ENCODE peak calls at places on chromosomes 16 and 17, in five cellular contexts. X is neural progenitor cell, I is pancreas, B is SJSA1, M is kidney. Q is an unnamed sample.

GRCh38 chr16:23400387-23400930 is 52.5 kb downstream of the COG7 start:
- DNase-seq in X (no peak), I (no peak), B (no peak), M (peak; percentile 8), Q (no peak)

GRCh38 chr16:81626181-81626674 is 152.9 kb upstream of the PLCG2 start:
- DNase-seq in X (no peak), I (no peak), B (no peak), M (no peak), Q (no peak)

GRCh38 chr16:19696961-19697360 is 21.1 kb downstream of the KNOP1 start:
- DNase-seq in X (no peak), I (no peak), B (no peak), M (no peak), Q (no peak)

GRCh38 chr16:740459-740763 is 386 bp downstream of the CIAO3 start:
- DNase-seq in X (peak; percentile 35), I (peak; percentile 83), B (no peak), M (no peak), Q (no peak)

GRCh38 chr16:71311553-71312158 is 22.5 kb upstream of the CMTR2 start:
- DNase-seq in X (peak; percentile 87), I (no peak), B (no peak), M (no peak), Q (no peak)

GRCh38 chr16:35173295-35173694 is 1713.9 kb downstream of the TP53TG3F start:
- DNase-seq in X (no peak), I (peak; percentile 45), B (no peak), M (peak; percentile 43), Q (no peak)

GRCh38 chr16:68373528-68374250 is 62.9 kb downstream of the PRMT7 start:
- DNase-seq in X (no peak), I (no peak), B (no peak), M (peak; percentile 53), Q (no peak)

GRCh38 chr16:86044881-86045600 is 146.1 kb downstream of the IRF8 start:
- DNase-seq in X (no peak), I (no peak), B (no peak), M (peak; percentile 60), Q (peak; percentile 45)

GRCh38 chr16:82260212-82260795 is 90.3 kb upstream of the MPHOSPH6 start:
- DNase-seq in X (no peak), I (no peak), B (no peak), M (no peak), Q (no peak)

GRCh38 chr17:7217113-7217987 is 2.3 kb downstream of the DLG4 start:
- DNase-seq in X (peak; percentile 81), I (peak; percentile 74), B (no peak), M (peak; percentile 87), Q (no peak)

GRCh38 chr16:89476811-89477261 is 13.5 kb downstream of the ANKRD11 start:
- DNase-seq in X (no peak), I (no peak), B (no peak), M (no peak), Q (no peak)

GRCh38 chr16:78665373-78665772 is 565.9 kb downstream of the WWOX start:
- DNase-seq in X (no peak), I (no peak), B (peak; percentile 62), M (no peak), Q (no peak)

GRCh38 chr16:53826658-53827057 is 122.7 kb downstream of the FTO start:
- DNase-seq in X (no peak), I (no peak), B (no peak), M (no peak), Q (no peak)

GRCh38 chr16:54054237-54054780 is 232.3 kb downstream of the IRX3 start:
- DNase-seq in X (peak; percentile 58), I (no peak), B (no peak), M (no peak), Q (no peak)

GRCh38 chr17:40726919-40727318 is 23.4 kb upstream of the KRT24 start:
- DNase-seq in X (peak; percentile 18), I (no peak), B (no peak), M (no peak), Q (no peak)

GRCh38 chr17:67578058-67578457 is 139.7 kb upstream of the NOL11 start:
- DNase-seq in X (peak; percentile 11), I (no peak), B (no peak), M (no peak), Q (no peak)

GRCh38 chr17:47400333-47400732 is 76.6 kb downstream of the EFCAB13 start:
- DNase-seq in X (no peak), I (no peak), B (no peak), M (no peak), Q (no peak)

GRCh38 chr16:81279375-81279774 is 35.4 kb upstream of the GAN start:
- DNase-seq in X (no peak), I (no peak), B (no peak), M (no peak), Q (no peak)

GRCh38 chr17:80853076-80853475 is 138.6 kb upstream of the CHMP6 start:
- DNase-seq in X (no peak), I (no peak), B (no peak), M (peak; percentile 34), Q (no peak)

GRCh38 chr17:38871247-38871991 is 1.6 kb downstream of the LASP1 start:
- DNase-seq in X (peak; percentile 17), I (peak; percentile 86), B (peak; percentile 76), M (no peak), Q (peak; percentile 95)

GRCh38 chr16:3536271-3536671 is 35.5 kb downstream of the CLUAP1 start:
- DNase-seq in X (no peak), I (no peak), B (no peak), M (no peak), Q (no peak)

GRCh38 chr16:69508033-69508432 is 57.7 kb upstream of the NFAT5 start:
- DNase-seq in X (no peak), I (no peak), B (no peak), M (no peak), Q (no peak)

GRCh38 chr16:66944054-66944441 is 8.7 kb downstream of the CES2 start:
- DNase-seq in X (no peak), I (no peak), B (no peak), M (no peak), Q (no peak)

GRCh38 chr17:82019905-82020873 is 2.5 kb downstream of the CENPX start:
- DNase-seq in X (peak; percentile 87), I (no peak), B (peak; percentile 81), M (no peak), Q (peak; percentile 76)

GRCh38 chr16:57349212-57350031 is 9.2 kb upstream of the CCL22 start:
- DNase-seq in X (no peak), I (no peak), B (peak; percentile 19), M (no peak), Q (no peak)

GRCh38 chr17:80328620-80329380 is 68.1 kb downstream of the RNF213 start:
- DNase-seq in X (no peak), I (peak; percentile 17), B (no peak), M (peak; percentile 63), Q (no peak)

GRCh38 chr17:29615492-29616299 is 7.0 kb downstream of the CORO6 start:
- DNase-seq in X (peak; percentile 94), I (peak; percentile 89), B (no peak), M (peak; percentile 94), Q (peak; percentile 88)

GRCh38 chr17:29616300-29617048 is 6.2 kb downstream of the CORO6 start:
- DNase-seq in X (no peak), I (peak; percentile 75), B (no peak), M (no peak), Q (no peak)

GRCh38 chr17:29613856-29614255 is 8.9 kb downstream of the CORO6 start:
- DNase-seq in X (no peak), I (no peak), B (no peak), M (no peak), Q (no peak)

GRCh38 chr17:29614345-29615047 is 8.2 kb downstream of the CORO6 start:
- DNase-seq in X (peak; percentile 62), I (peak; percentile 56), B (no peak), M (no peak), Q (no peak)

DNA sequence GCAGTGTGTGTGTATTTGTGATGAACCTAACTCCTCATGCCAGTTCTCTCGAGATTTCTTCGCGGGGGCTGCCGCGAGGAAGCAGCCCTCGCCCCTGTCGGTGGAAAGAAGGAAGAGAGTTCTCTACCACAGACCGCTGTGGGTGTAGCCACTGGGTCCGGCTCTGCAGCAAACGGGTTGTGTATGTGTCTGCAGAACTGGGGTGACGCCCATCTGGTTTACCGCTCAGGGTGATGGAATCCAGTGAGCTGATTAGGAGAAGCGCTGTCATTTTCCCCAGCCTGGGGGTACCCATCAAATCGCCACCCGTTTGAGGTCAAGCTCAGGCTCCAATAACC is 7.7 kb downstream of the CORO6 start:
- DNase-seq in X (peak; percentile 37), I (peak; percentile 58), B (no peak), M (no peak), Q (peak; percentile 56)
- H3K4me3 ChIP-seq in X (peak overlapping the region; percentile 47), I (no peak overlapping the region), B (no peak overlapping the region), M (no peak overlapping the region), Q (peak overlapping the region; percentile 28)

GRCh38 chr17:75365931-75366275 is 39.6 kb downstream of the GRB2 start:
- DNase-seq in X (no peak), I (no peak), B (no peak), M (no peak), Q (no peak)
- H3K4me1 ChIP-seq in X (peaks cover 29% of the 10 kb centered on the region), I (peaks cover 44% of the 10 kb centered on the region), B (peaks cover 48% of the 10 kb centered on the region), M (peaks cover 5% of the 10 kb centered on the region), Q (peaks cover 18% of the 10 kb centered on the region)

GRCh38 chr17:77282524-77283515 is 142.1 kb downstream of the SEC14L1 start:
- DNase-seq in X (peak; percentile 46), I (peak; percentile 64), B (no peak), M (peak; percentile 88), Q (peak; percentile 85)
- H3K4me3 ChIP-seq in X (peak overlapping the region; percentile 72), I (no peak overlapping the region), B (no peak overlapping the region), M (peak overlapping the region; percentile 71), Q (peak overlapping the region; percentile 73)

GRCh38 chr17:64496786-64497564 is at the start of gene POLG2:
- DNase-seq in X (peak; percentile 97), I (peak; percentile 98), B (peak; percentile 97), M (peak; percentile 97), Q (peak; percentile 96)

GRCh38 chr17:64498308-64499203 is 1.7 kb upstream of the POLG2 start:
- DNase-seq in X (peak; percentile 27), I (no peak), B (no peak), M (no peak), Q (no peak)

GRCh38 chr17:64496348-64496785 is 487 bp downstream of the POLG2 start:
- DNase-seq in X (no peak), I (no peak), B (no peak), M (no peak), Q (no peak)

GRCh38 chr17:64499805-64500486 is 3.1 kb upstream of the POLG2 start:
- DNase-seq in X (no peak), I (no peak), B (no peak), M (no peak), Q (no peak)

GRCh38 chr17:64497565-64498035 is 746 bp upstream of the POLG2 start:
- DNase-seq in X (no peak), I (no peak), B (no peak), M (no peak), Q (no peak)
- H3K4me1 ChIP-seq in X (peaks cover 10% of the 10 kb centered on the region), I (peaks cover 45% of the 10 kb centered on the region), B (peaks cover 28% of the 10 kb centered on the region), M (peaks cover 7% of the 10 kb centered on the region), Q (peaks cover 5% of the 10 kb centered on the region)

GRCh38 chr17:1765576-1765975 is 3.7 kb downstream of the SERPINF1 start:
- DNase-seq in X (no peak), I (no peak), B (no peak), M (no peak), Q (no peak)
- H3K4me3 ChIP-seq in X (no peak overlapping the region), I (no peak overlapping the region), B (no peak overlapping the region), M (no peak overlapping the region), Q (no peak overlapping the region)

GRCh38 chr17:58332720-58333395 is 4.3 kb upstream of the TSPOAP1 start:
- DNase-seq in X (no peak), I (no peak), B (no peak), M (peak; percentile 66), Q (no peak)
- H3K4me1 ChIP-seq in X (peaks cover 22% of the 10 kb centered on the region), I (no peaks in the 10 kb centered on the region), B (peaks cover 29% of the 10 kb centered on the region), M (no peaks in the 10 kb centered on the region), Q (no peaks in the 10 kb centered on the region)

GRCh38 chr17:35731932-35732805 is 730 bp downstream of the RASL10B start:
- DNase-seq in X (peak; percentile 47), I (no peak), B (no peak), M (peak; percentile 79), Q (no peak)
- H3K4me3 ChIP-seq in X (peak overlapping the region; percentile 96), I (peak overlapping the region; percentile 69), B (no peak overlapping the region), M (no peak overlapping the region), Q (peak overlapping the region; percentile 41)

Q was measured in colonic mucosa.